ENCODE peak calls at places on chromosome 6, in seven cellular contexts. One of them, this sample, is unnamed.

GRCh38 chr6:129680633-129681032 is 29.3 kb downstream of the ARHGAP18 start:
- DNase-seq in choroid plexus epithelial cell: no peak
- DNase-seq in mesothelial cell of epicardium: no peak
- DNase-seq in OCI-LY7: no peak
- DNase-seq in mammary epithelial cell: no peak
- DNase-seq in PC-9: no peak
- DNase-seq in AG09309: no peak
- DNase-seq in this sample: no peak

GRCh38 chr6:21138359-21139094 is 455.0 kb upstream of the SOX4 start:
- DNase-seq in choroid plexus epithelial cell: no peak
- DNase-seq in mesothelial cell of epicardium: no peak
- DNase-seq in OCI-LY7: no peak
- DNase-seq in mammary epithelial cell: no peak
- DNase-seq in PC-9: no peak
- DNase-seq in AG09309: peak
- DNase-seq in this sample: no peak

GRCh38 chr6:169288591-169288990 is 34.9 kb upstream of the THBS2 start:
- DNase-seq in choroid plexus epithelial cell: peak
- DNase-seq in mesothelial cell of epicardium: no peak
- DNase-seq in OCI-LY7: no peak
- DNase-seq in mammary epithelial cell: peak
- DNase-seq in PC-9: no peak
- DNase-seq in AG09309: peak
- DNase-seq in this sample: no peak

GRCh38 chr6:118893095-118893881 is 664 bp upstream of the ASF1A start:
- DNase-seq in choroid plexus epithelial cell: peak
- DNase-seq in mesothelial cell of epicardium: no peak
- DNase-seq in OCI-LY7: peak
- DNase-seq in mammary epithelial cell: peak
- DNase-seq in PC-9: peak
- DNase-seq in AG09309: no peak
- DNase-seq in this sample: no peak

GRCh38 chr6:292506-293184 is 358 bp downstream of the DUSP22 start:
- DNase-seq in choroid plexus epithelial cell: peak
- DNase-seq in mesothelial cell of epicardium: no peak
- DNase-seq in OCI-LY7: peak
- DNase-seq in mammary epithelial cell: no peak
- DNase-seq in PC-9: no peak
- DNase-seq in AG09309: no peak
- DNase-seq in this sample: no peak

GRCh38 chr6:132537977-132538376 is at the start of gene TAAR9:
- DNase-seq in choroid plexus epithelial cell: no peak
- DNase-seq in mesothelial cell of epicardium: no peak
- DNase-seq in OCI-LY7: no peak
- DNase-seq in mammary epithelial cell: no peak
- DNase-seq in PC-9: no peak
- DNase-seq in AG09309: no peak
- DNase-seq in this sample: no peak

GRCh38 chr6:42046491-42047219 is 3.7 kb upstream of the TAF8 start:
- DNase-seq in choroid plexus epithelial cell: peak
- DNase-seq in mesothelial cell of epicardium: no peak
- DNase-seq in OCI-LY7: peak
- DNase-seq in mammary epithelial cell: peak
- DNase-seq in PC-9: no peak
- DNase-seq in AG09309: no peak
- DNase-seq in this sample: no peak

GRCh38 chr6:134249759-134250602 is 67.9 kb downstream of the SGK1 start:
- DNase-seq in choroid plexus epithelial cell: peak
- DNase-seq in mesothelial cell of epicardium: no peak
- DNase-seq in OCI-LY7: no peak
- DNase-seq in mammary epithelial cell: no peak
- DNase-seq in PC-9: no peak
- DNase-seq in AG09309: no peak
- DNase-seq in this sample: no peak

GRCh38 chr6:13120483-13121482 is 207.6 kb downstream of the TBC1D7 start:
- DNase-seq in choroid plexus epithelial cell: no peak
- DNase-seq in mesothelial cell of epicardium: no peak
- DNase-seq in OCI-LY7: peak
- DNase-seq in mammary epithelial cell: no peak
- DNase-seq in PC-9: no peak
- DNase-seq in AG09309: no peak
- DNase-seq in this sample: no peak

GRCh38 chr6:19835605-19836004 is 1.6 kb upstream of the ID4 start:
- DNase-seq in choroid plexus epithelial cell: no peak
- DNase-seq in mesothelial cell of epicardium: no peak
- DNase-seq in OCI-LY7: no peak
- DNase-seq in mammary epithelial cell: peak
- DNase-seq in PC-9: peak
- DNase-seq in AG09309: no peak
- DNase-seq in this sample: no peak

GRCh38 chr6:97626586-97627441 is 343.8 kb upstream of the MMS22L start:
- DNase-seq in choroid plexus epithelial cell: peak
- DNase-seq in mesothelial cell of epicardium: peak
- DNase-seq in OCI-LY7: peak
- DNase-seq in mammary epithelial cell: no peak
- DNase-seq in PC-9: no peak
- DNase-seq in AG09309: no peak
- DNase-seq in this sample: no peak

GRCh38 chr6:168131464-168132415 is 52.7 kb upstream of the FRMD1 start:
- DNase-seq in choroid plexus epithelial cell: no peak
- DNase-seq in mesothelial cell of epicardium: no peak
- DNase-seq in OCI-LY7: no peak
- DNase-seq in mammary epithelial cell: no peak
- DNase-seq in PC-9: no peak
- DNase-seq in AG09309: no peak
- DNase-seq in this sample: no peak

GRCh38 chr6:137133136-137133535 is 40.3 kb downstream of the IL22RA2 start:
- DNase-seq in choroid plexus epithelial cell: no peak
- DNase-seq in mesothelial cell of epicardium: no peak
- DNase-seq in OCI-LY7: no peak
- DNase-seq in mammary epithelial cell: no peak
- DNase-seq in PC-9: no peak
- DNase-seq in AG09309: no peak
- DNase-seq in this sample: no peak

GRCh38 chr6:15621203-15622044 is 41.4 kb downstream of the DTNBP1 start:
- DNase-seq in choroid plexus epithelial cell: peak
- DNase-seq in mesothelial cell of epicardium: no peak
- DNase-seq in OCI-LY7: no peak
- DNase-seq in mammary epithelial cell: peak
- DNase-seq in PC-9: no peak
- DNase-seq in AG09309: no peak
- DNase-seq in this sample: peak

GRCh38 chr6:16851758-16852157 is 90.5 kb upstream of the ATXN1 start:
- DNase-seq in choroid plexus epithelial cell: peak
- DNase-seq in mesothelial cell of epicardium: no peak
- DNase-seq in OCI-LY7: no peak
- DNase-seq in mammary epithelial cell: no peak
- DNase-seq in PC-9: no peak
- DNase-seq in AG09309: no peak
- DNase-seq in this sample: no peak

GRCh38 chr6:128515550-128516513 is 4.6 kb downstream of the PTPRK start:
- DNase-seq in choroid plexus epithelial cell: peak
- DNase-seq in mesothelial cell of epicardium: no peak
- DNase-seq in OCI-LY7: no peak
- DNase-seq in mammary epithelial cell: no peak
- DNase-seq in PC-9: no peak
- DNase-seq in AG09309: no peak
- DNase-seq in this sample: no peak

GRCh38 chr6:33619166-33619565 is 2.0 kb upstream of the ITPR3 start:
- DNase-seq in choroid plexus epithelial cell: no peak
- DNase-seq in mesothelial cell of epicardium: no peak
- DNase-seq in OCI-LY7: no peak
- DNase-seq in mammary epithelial cell: no peak
- DNase-seq in PC-9: no peak
- DNase-seq in AG09309: no peak
- DNase-seq in this sample: no peak

GRCh38 chr6:45780523-45780922 is 235.1 kb downstream of the CLIC5 start:
- DNase-seq in choroid plexus epithelial cell: no peak
- DNase-seq in mesothelial cell of epicardium: no peak
- DNase-seq in OCI-LY7: no peak
- DNase-seq in mammary epithelial cell: no peak
- DNase-seq in PC-9: no peak
- DNase-seq in AG09309: no peak
- DNase-seq in this sample: no peak

GRCh38 chr6:156713548-156713947 is 63.6 kb upstream of the ARID1B start:
- DNase-seq in choroid plexus epithelial cell: no peak
- DNase-seq in mesothelial cell of epicardium: no peak
- DNase-seq in OCI-LY7: no peak
- DNase-seq in mammary epithelial cell: no peak
- DNase-seq in PC-9: no peak
- DNase-seq in AG09309: no peak
- DNase-seq in this sample: no peak

GRCh38 chr6:111764238-111765182 is 108.7 kb downstream of the FYN start:
- DNase-seq in choroid plexus epithelial cell: no peak
- DNase-seq in mesothelial cell of epicardium: no peak
- DNase-seq in OCI-LY7: peak
- DNase-seq in mammary epithelial cell: no peak
- DNase-seq in PC-9: peak
- DNase-seq in AG09309: no peak
- DNase-seq in this sample: no peak

GRCh38 chr6:119834418-119834817 is 484.9 kb upstream of the MAN1A1 start:
- DNase-seq in choroid plexus epithelial cell: no peak
- DNase-seq in mesothelial cell of epicardium: no peak
- DNase-seq in OCI-LY7: no peak
- DNase-seq in mammary epithelial cell: peak
- DNase-seq in PC-9: peak
- DNase-seq in AG09309: no peak
- DNase-seq in this sample: no peak

GRCh38 chr6:19024737-19025136 is 637.6 kb downstream of the RNF144B start:
- DNase-seq in choroid plexus epithelial cell: peak
- DNase-seq in mesothelial cell of epicardium: no peak
- DNase-seq in OCI-LY7: peak
- DNase-seq in mammary epithelial cell: peak
- DNase-seq in PC-9: peak
- DNase-seq in AG09309: no peak
- DNase-seq in this sample: peak

GRCh38 chr6:52547647-52548352 is 29.1 kb downstream of the TRAM2 start:
- DNase-seq in choroid plexus epithelial cell: peak
- DNase-seq in mesothelial cell of epicardium: no peak
- DNase-seq in OCI-LY7: no peak
- DNase-seq in mammary epithelial cell: no peak
- DNase-seq in PC-9: no peak
- DNase-seq in AG09309: no peak
- DNase-seq in this sample: no peak

DNA sequence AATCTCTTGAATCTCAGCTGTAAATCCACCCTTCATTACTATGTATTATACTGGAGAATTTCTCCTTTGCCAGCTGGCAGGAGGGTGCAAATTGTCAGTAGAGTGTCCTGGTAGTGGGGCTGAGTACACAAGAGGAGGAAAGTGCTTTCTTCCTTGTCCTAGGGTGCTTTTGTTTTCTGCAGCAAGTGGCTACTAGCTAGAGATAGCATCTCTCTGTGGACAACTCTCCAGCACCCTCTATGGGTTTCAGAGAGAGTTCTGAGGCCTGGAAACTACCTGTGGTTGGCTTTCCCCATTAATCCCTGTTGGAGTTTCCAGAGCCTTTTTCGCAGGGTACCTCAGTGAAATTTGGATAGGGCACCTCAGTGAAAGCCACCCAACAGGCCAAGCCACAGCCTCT is 422.5 kb upstream of the RGS17 start:
- DNase-seq in choroid plexus epithelial cell: peak
- DNase-seq in mesothelial cell of epicardium: no peak
- DNase-seq in OCI-LY7: no peak
- DNase-seq in mammary epithelial cell: peak
- DNase-seq in PC-9: no peak
- DNase-seq in AG09309: no peak
- DNase-seq in this sample: peak
- TF ChIP-seq CTCF in choroid plexus epithelial cell: peak
- TF ChIP-seq CTCF in mesothelial cell of epicardium: no peak
- TF ChIP-seq CTCF in OCI-LY7: peak
- TF ChIP-seq CTCF in mammary epithelial cell: peak
- TF ChIP-seq CTCF in PC-9: peak
- TF ChIP-seq CTCF in AG09309: no peak
- TF ChIP-seq CTCF in this sample: peak

GRCh38 chr6:71287038-71287437 is 1.6 kb upstream of the OGFRL1 start:
- DNase-seq in choroid plexus epithelial cell: no peak
- DNase-seq in mesothelial cell of epicardium: no peak
- DNase-seq in OCI-LY7: peak
- DNase-seq in mammary epithelial cell: no peak
- DNase-seq in PC-9: no peak
- DNase-seq in AG09309: no peak
- DNase-seq in this sample: no peak

GRCh38 chr6:71289802-71290175 is 1.2 kb downstream of the OGFRL1 start:
- DNase-seq in choroid plexus epithelial cell: no peak
- DNase-seq in mesothelial cell of epicardium: no peak
- DNase-seq in OCI-LY7: no peak
- DNase-seq in mammary epithelial cell: no peak
- DNase-seq in PC-9: no peak
- DNase-seq in AG09309: no peak
- DNase-seq in this sample: no peak

GRCh38 chr6:71289039-71289801 is 609 bp downstream of the OGFRL1 start:
- DNase-seq in choroid plexus epithelial cell: no peak
- DNase-seq in mesothelial cell of epicardium: no peak
- DNase-seq in OCI-LY7: peak
- DNase-seq in mammary epithelial cell: no peak
- DNase-seq in PC-9: no peak
- DNase-seq in AG09309: no peak
- DNase-seq in this sample: no peak

GRCh38 chr6:71287926-71288227 is 734 bp upstream of the OGFRL1 start:
- DNase-seq in choroid plexus epithelial cell: no peak
- DNase-seq in mesothelial cell of epicardium: no peak
- DNase-seq in OCI-LY7: no peak
- DNase-seq in mammary epithelial cell: no peak
- DNase-seq in PC-9: no peak
- DNase-seq in AG09309: no peak
- DNase-seq in this sample: no peak

GRCh38 chr6:71288228-71289038 is at the start of gene OGFRL1:
- DNase-seq in choroid plexus epithelial cell: peak
- DNase-seq in mesothelial cell of epicardium: peak
- DNase-seq in OCI-LY7: peak
- DNase-seq in mammary epithelial cell: peak
- DNase-seq in PC-9: peak
- DNase-seq in AG09309: no peak
- DNase-seq in this sample: no peak
- TF ChIP-seq CTCF in choroid plexus epithelial cell: no peak
- TF ChIP-seq CTCF in mesothelial cell of epicardium: no peak
- TF ChIP-seq CTCF in OCI-LY7: peak
- TF ChIP-seq CTCF in mammary epithelial cell: peak
- TF ChIP-seq CTCF in PC-9: no peak
- TF ChIP-seq CTCF in AG09309: no peak
- TF ChIP-seq CTCF in this sample: peak

GRCh38 chr6:64255000-64255399 is 619.4 kb downstream of the PHF3 start:
- DNase-seq in choroid plexus epithelial cell: no peak
- DNase-seq in mesothelial cell of epicardium: no peak
- DNase-seq in OCI-LY7: no peak
- DNase-seq in mammary epithelial cell: no peak
- DNase-seq in PC-9: no peak
- DNase-seq in AG09309: no peak
- DNase-seq in this sample: no peak
- TF ChIP-seq CTCF in choroid plexus epithelial cell: no peak
- TF ChIP-seq CTCF in mesothelial cell of epicardium: no peak
- TF ChIP-seq CTCF in OCI-LY7: no peak
- TF ChIP-seq CTCF in mammary epithelial cell: no peak
- TF ChIP-seq CTCF in PC-9: no peak
- TF ChIP-seq CTCF in AG09309: no peak
- TF ChIP-seq CTCF in this sample: no peak

DNA sequence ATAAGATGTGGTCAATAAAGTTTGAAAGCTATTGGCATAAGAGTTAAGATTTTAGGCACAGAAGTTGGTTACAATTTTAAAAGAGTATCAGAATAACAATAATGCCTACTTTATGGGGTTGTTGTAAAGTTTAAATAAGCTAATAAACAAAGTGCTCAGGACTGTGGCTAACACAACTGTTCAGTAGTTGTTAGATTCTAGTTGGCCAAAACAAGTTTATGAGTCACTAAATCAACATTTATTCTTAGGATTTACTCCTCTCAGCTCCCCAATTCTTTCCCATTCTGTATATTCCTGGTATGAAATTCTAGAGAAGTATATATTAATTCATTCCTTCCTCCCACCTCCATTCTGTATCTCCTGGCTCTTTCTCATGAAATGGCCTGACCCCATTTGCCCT is 14.5 kb downstream of the RMND1 start:
- DNase-seq in choroid plexus epithelial cell: peak
- DNase-seq in mesothelial cell of epicardium: no peak
- DNase-seq in OCI-LY7: no peak
- DNase-seq in mammary epithelial cell: no peak
- DNase-seq in PC-9: peak
- DNase-seq in AG09309: no peak
- DNase-seq in this sample: no peak
- TF ChIP-seq CTCF in choroid plexus epithelial cell: no peak
- TF ChIP-seq CTCF in mesothelial cell of epicardium: no peak
- TF ChIP-seq CTCF in OCI-LY7: no peak
- TF ChIP-seq CTCF in mammary epithelial cell: no peak
- TF ChIP-seq CTCF in PC-9: no peak
- TF ChIP-seq CTCF in AG09309: no peak
- TF ChIP-seq CTCF in this sample: no peak